ENCODE peak calls at places on chromosomes 2 and 18, in eight cellular contexts. O, V, R, M, B, E, D and J are unnamed samples.

GRCh38 chr2:187364696-187365095 is 83.4 kb downstream of the CALCRL start:
- DNase-seq in D (no peak), B (no peak), V (no peak), E (no peak), R (no peak), M (no peak), O (no peak), J (no peak)

GRCh38 chr18:11112218-11112750 is 37.1 kb downstream of the PIEZO2 start:
- DNase-seq in V (peak), B (no peak), R (no peak), O (no peak), E (no peak), D (peak), M (no peak), J (no peak)

GRCh38 chr2:151071382-151071781 is 190.3 kb downstream of the RBM43 start:
- DNase-seq in O (no peak), E (no peak), B (no peak), D (peak), R (no peak), M (peak), V (peak), J (peak)

GRCh38 chr2:148020036-148020357 is 540 bp downstream of the ORC4 start:
- DNase-seq in E (no peak), D (no peak), O (no peak), V (no peak), B (no peak), M (peak), R (no peak), J (no peak)

GRCh38 chr18:50791599-50792438 is 28.0 kb downstream of the MRO start:
- DNase-seq in O (no peak), V (no peak), E (no peak), R (no peak), D (no peak), B (no peak), M (no peak), J (no peak)

GRCh38 chr2:237687666-237688065 is 60.3 kb downstream of the LRRFIP1 start:
- DNase-seq in D (peak), E (peak), M (peak), V (peak), O (peak), B (peak), R (peak), J (peak)

GRCh38 chr18:28112056-28112470 is 64.9 kb downstream of the CDH2 start:
- DNase-seq in R (no peak), B (peak), E (no peak), V (peak), D (peak), O (no peak), M (peak), J (peak)

GRCh38 chr2:169716229-169716886 is 17.3 kb upstream of the KLHL23 start:
- DNase-seq in D (peak), B (no peak), O (no peak), R (no peak), E (no peak), V (no peak), M (peak), J (peak)

GRCh38 chr2:221478106-221478863 is 93.8 kb downstream of the EPHA4 start:
- DNase-seq in R (no peak), O (no peak), E (no peak), D (no peak), M (peak), V (no peak), B (no peak), J (no peak)

GRCh38 chr2:158990397-158991209 is 22.2 kb downstream of the TANC1 start:
- DNase-seq in D (peak), R (no peak), E (no peak), O (no peak), M (peak), V (peak), B (peak), J (peak)

GRCh38 chr2:64751286-64752260 is 97.9 kb upstream of the SERTAD2 start:
- DNase-seq in M (no peak), D (peak), V (peak), B (no peak), E (peak), R (peak), O (peak), J (no peak)

GRCh38 chr18:9419956-9420631 is 55.2 kb upstream of the RALBP1 start:
- DNase-seq in D (no peak), E (no peak), B (no peak), R (no peak), O (no peak), M (peak), V (peak), J (no peak)

GRCh38 chr2:67389286-67389685 is 7.8 kb upstream of the ETAA1 start:
- DNase-seq in O (no peak), E (no peak), D (peak), V (peak), B (no peak), R (no peak), M (peak), J (peak)

GRCh38 chr2:47697000-47697601 is 85.8 kb upstream of the MSH6 start:
- DNase-seq in D (no peak), R (no peak), O (no peak), M (no peak), B (no peak), E (no peak), V (no peak), J (no peak)

GRCh38 chr2:46329803-46330775 is 32.9 kb downstream of the EPAS1 start:
- DNase-seq in R (no peak), M (peak), E (no peak), V (peak), O (no peak), B (peak), D (peak), J (peak)

GRCh38 chr2:82027901-82028570 is 1723.5 kb upstream of the LRRTM1 start:
- DNase-seq in B (no peak), V (no peak), D (no peak), R (no peak), E (no peak), M (no peak), O (no peak), J (no peak)

GRCh38 chr2:38375711-38376345 is 1.2 kb downstream of the ATL2 start:
- DNase-seq in O (peak), E (peak), D (peak), V (no peak), M (no peak), B (no peak), R (no peak), J (no peak)

GRCh38 chr2:238113611-238114010 is 13.5 kb downstream of the ESPNL start:
- DNase-seq in E (no peak), V (no peak), O (no peak), D (no peak), R (no peak), M (no peak), B (no peak), J (no peak)

DNA sequence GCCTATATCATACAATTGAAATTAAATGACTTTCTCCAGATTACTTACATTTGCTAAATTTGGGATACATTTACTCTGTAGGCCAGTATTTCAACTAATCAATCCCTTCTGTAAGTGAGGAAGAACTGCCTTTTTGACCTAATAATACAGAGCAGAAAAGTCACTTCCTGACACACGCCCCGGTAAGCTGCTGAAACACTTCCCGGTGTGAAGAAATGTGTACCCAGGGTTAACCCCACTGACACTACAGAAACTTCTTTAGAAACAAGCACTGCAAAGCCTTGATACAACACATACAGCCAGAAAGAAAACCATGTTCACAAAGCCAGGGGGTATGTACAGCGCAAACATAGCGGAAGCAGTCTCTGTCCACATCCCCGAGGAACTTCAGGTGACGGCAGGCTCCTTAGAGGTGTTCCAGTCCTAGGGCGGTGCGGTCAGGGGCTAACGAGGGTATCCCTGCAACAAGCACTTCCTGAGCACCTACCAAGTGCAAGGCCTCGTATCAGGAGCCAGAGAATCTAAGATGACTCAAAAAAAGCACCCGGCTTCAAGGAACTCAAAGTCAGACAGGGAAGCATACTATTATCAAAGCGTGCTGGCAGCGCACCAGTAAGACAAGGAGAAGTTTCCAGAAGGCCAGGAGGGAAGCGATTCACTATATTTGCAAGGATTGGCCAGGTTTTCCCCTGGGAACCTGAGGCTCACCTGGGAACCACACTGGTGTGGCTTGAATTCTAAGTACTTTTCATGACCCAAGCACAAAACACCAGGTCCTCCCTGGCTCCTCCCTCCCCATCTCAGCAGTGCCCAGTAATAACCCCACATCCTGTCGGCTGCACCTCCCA is 46.6 kb downstream of the ZNF516 start:
- DNase-seq in V (no peak), R (no peak), B (no peak), M (no peak), O (no peak), E (peak), D (no peak), J (no peak)
- H3K4me3 ChIP-seq in V (no peak), R (no peak), B (no peak), M (no peak), O (no peak), E (no peak), D (no peak), J (no peak)

DNA sequence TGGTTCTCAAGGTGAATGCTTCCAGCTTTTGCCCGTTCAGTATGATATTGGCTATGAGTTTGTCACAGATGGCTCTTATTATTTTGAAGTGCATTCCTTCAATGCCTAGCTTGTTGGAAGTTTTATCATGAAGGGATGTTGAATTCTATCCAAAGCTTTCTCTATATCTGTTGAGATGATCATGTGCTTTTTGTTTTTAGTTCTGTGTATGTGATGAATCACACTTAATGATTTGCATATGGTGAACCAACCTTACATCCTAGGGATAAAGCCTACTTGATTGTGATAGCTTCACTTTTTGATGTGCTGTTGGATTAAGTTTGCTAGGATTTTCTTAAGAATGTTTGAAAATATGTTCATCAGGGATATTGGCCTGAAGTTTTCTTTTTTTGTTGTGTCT is 112.1 kb downstream of the MBD2 start:
- DNase-seq in M (peak), R (no peak), B (no peak), V (no peak), E (no peak), O (no peak), D (no peak), J (peak)
- H3K4me3 ChIP-seq in M (no peak), R (no peak), B (no peak), V (no peak), E (no peak), O (no peak), D (no peak), J (no peak)

GRCh38 chr2:86621290-86621943 is 2.2 kb downstream of the RNF103 start:
- DNase-seq in O (no peak), R (no peak), M (no peak), D (peak), V (no peak), B (no peak), E (no peak), J (no peak)

GRCh38 chr2:86616502-86616901 is 7.2 kb downstream of the RNF103 start:
- DNase-seq in R (no peak), M (no peak), B (no peak), V (no peak), O (no peak), E (no peak), D (no peak), J (no peak)

GRCh38 chr2:86617153-86617552 is 6.5 kb downstream of the RNF103 start:
- DNase-seq in V (no peak), O (no peak), R (no peak), B (no peak), D (no peak), M (no peak), E (no peak), J (no peak)

GRCh38 chr2:86615596-86615995 is 8.1 kb downstream of the RNF103 start:
- DNase-seq in B (no peak), E (no peak), V (no peak), D (no peak), O (no peak), M (no peak), R (no peak), J (no peak)

DNA sequence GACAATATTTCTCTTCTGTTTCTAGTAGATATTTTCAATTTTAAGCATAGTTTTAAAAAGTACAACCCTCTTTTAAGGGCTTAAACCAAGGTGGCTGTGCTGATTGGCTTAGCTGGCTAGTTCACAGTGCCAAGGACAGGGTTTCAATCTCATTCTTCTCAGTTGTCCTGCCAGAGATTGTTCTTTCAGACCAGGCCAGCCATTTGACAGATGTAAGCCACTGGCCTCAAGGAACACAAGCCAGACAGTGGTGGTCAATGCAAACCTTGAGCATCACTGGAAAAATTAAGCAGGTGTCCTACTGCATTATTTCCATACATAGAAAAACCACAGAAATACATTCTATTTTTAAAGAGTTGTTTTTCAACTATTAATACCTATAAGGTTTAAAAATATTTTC is 5.9 kb downstream of the RNF103 start:
- DNase-seq in D (no peak), R (no peak), O (no peak), V (no peak), B (no peak), M (no peak), E (no peak), J (no peak)
- H3K4me3 ChIP-seq in D (no peak), R (no peak), O (no peak), V (no peak), B (no peak), M (no peak), E (no peak), J (no peak)

GRCh38 chr18:39591647-39592046 is 2026.0 kb upstream of the CELF4 start:
- DNase-seq in O (no peak), V (no peak), E (no peak), D (no peak), B (no peak), R (no peak), M (no peak), J (no peak)
- H3K4me3 ChIP-seq in O (no peak), V (no peak), E (no peak), D (no peak), B (no peak), R (no peak), M (no peak), J (no peak)

GRCh38 chr2:62101886-62102285 is 94.0 kb upstream of the B3GNT2 start:
- DNase-seq in D (no peak), E (no peak), R (no peak), O (no peak), M (no peak), V (no peak), B (no peak), J (no peak)

GRCh38 chr2:62099523-62100175 is 96.3 kb upstream of the B3GNT2 start:
- DNase-seq in V (no peak), E (no peak), M (no peak), R (no peak), O (no peak), D (no peak), B (no peak), J (no peak)

GRCh38 chr2:62102402-62102920 is 93.5 kb upstream of the B3GNT2 start:
- DNase-seq in V (no peak), D (no peak), O (no peak), E (no peak), R (no peak), B (no peak), M (no peak), J (no peak)

GRCh38 chr2:62099050-62099449 is 96.9 kb upstream of the B3GNT2 start:
- DNase-seq in B (no peak), O (no peak), R (no peak), V (no peak), E (no peak), D (no peak), M (no peak), J (no peak)
- H3K4me3 ChIP-seq in B (no peak), O (no peak), R (no peak), V (no peak), E (no peak), D (no peak), M (no peak), J (no peak)

DNA sequence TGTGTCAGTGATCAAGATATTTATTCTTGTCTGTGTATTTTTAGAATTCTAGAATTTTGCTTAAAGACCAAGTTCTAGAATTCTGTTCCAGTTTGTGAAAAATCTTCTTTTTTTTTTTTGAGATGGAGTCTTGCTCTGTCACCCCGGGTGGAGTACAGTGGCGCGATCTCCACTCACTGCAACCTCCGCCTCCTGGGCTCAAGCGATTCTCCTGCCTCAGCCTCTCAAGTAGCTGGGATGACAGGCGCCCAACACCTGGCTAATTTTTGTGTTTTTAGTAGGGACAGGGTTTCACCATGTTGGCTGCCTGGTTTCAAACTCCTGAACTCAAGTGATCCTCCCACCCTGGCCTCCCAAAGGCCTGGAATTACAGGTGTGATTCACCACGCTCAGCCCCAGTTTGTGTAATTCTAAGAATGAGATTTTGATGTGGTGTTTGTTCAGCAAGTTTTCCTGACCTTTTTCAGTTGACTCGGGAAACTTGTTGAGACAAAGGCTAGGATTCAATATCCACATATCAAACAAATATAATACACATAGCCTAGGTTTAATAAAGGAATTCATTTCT is 3.6 kb downstream of the EIF5B start:
- DNase-seq in B (no peak), R (no peak), O (no peak), M (no peak), D (no peak), V (no peak), E (no peak), J (no peak)
- H3K4me3 ChIP-seq in B (no peak), R (no peak), O (no peak), M (no peak), D (no peak), V (no peak), E (no peak), J (no peak)

GRCh38 chr2:230658577-230658876 is 54.1 kb upstream of the CAB39 start:
- DNase-seq in D (no peak), V (no peak), E (no peak), O (no peak), M (no peak), B (no peak), R (no peak), J (no peak)

GRCh38 chr2:230664128-230664527 is 48.5 kb upstream of the CAB39 start:
- DNase-seq in E (no peak), D (peak), R (no peak), O (no peak), B (no peak), V (no peak), M (peak), J (no peak)

GRCh38 chr2:230658877-230659652 is 53.6 kb upstream of the CAB39 start:
- DNase-seq in M (no peak), O (no peak), D (no peak), R (peak), V (no peak), E (no peak), B (no peak), J (no peak)

GRCh38 chr2:230660294-230661060 is 52.2 kb upstream of the CAB39 start:
- DNase-seq in R (peak), M (no peak), O (peak), V (no peak), E (no peak), D (no peak), B (no peak), J (no peak)

GRCh38 chr2:230661072-230661957 is 51.3 kb upstream of the CAB39 start:
- DNase-seq in R (peak), E (no peak), B (no peak), O (no peak), V (no peak), M (no peak), D (no peak), J (no peak)
- H3K4me3 ChIP-seq in R (peak), E (no peak), B (no peak), O (no peak), V (no peak), M (no peak), D (no peak), J (no peak)

GRCh38 chr2:127407091-127407490 is 11.1 kb upstream of the PROC start:
- DNase-seq in V (no peak), E (no peak), O (no peak), D (no peak), M (no peak), R (no peak), B (no peak), J (no peak)

GRCh38 chr2:127408004-127408806 is 10.0 kb upstream of the PROC start:
- DNase-seq in V (peak), O (peak), R (peak), M (peak), D (peak), B (no peak), E (peak), J (peak)

GRCh38 chr2:127407661-127408003 is 10.6 kb upstream of the PROC start:
- DNase-seq in D (no peak), B (no peak), O (no peak), V (no peak), R (no peak), M (peak), E (no peak), J (no peak)

GRCh38 chr2:127410871-127411396 is 7.3 kb upstream of the PROC start:
- DNase-seq in R (no peak), E (no peak), D (peak), V (no peak), O (no peak), B (no peak), M (peak), J (peak)

GRCh38 chr2:127408807-127409099 is 9.5 kb upstream of the PROC start:
- DNase-seq in E (no peak), R (no peak), D (no peak), O (no peak), V (no peak), M (no peak), B (no peak), J (no peak)
- H3K4me3 ChIP-seq in E (no peak), R (no peak), D (no peak), O (peak), V (no peak), M (no peak), B (no peak), J (no peak)

GRCh38 chr2:181685150-181685688 is 4.9 kb upstream of the NEUROD1 start:
- DNase-seq in V (no peak), R (no peak), O (no peak), E (no peak), D (no peak), B (no peak), M (peak), J (no peak)
- H3K4me3 ChIP-seq in V (no peak), R (no peak), O (no peak), E (no peak), D (no peak), B (no peak), M (no peak), J (no peak)